ENCODE peak calls at places on chromosome 4, in seven cellular contexts. Y, A, G, Q, D, M and Z are unnamed samples. For H3K4me1, the result is how much of the 10 kb centered on the place peaks cover.

GRCh38 chr4:11966782-11967181 is 538.1 kb upstream of the HS3ST1 start:
- DNase-seq in A (no peak), D (no peak), G (no peak), M (no peak), Q (no peak), Y (no peak), Z (no peak)

GRCh38 chr4:532588-533317 is 33.7 kb downstream of the PIGG start:
- DNase-seq in D (no peak), Q (no peak), A (no peak), Y (no peak), G (no peak), M (no peak), Z (no peak)

GRCh38 chr4:99324978-99325377 is 3.8 kb upstream of the ADH1B start:
- DNase-seq in G (peak), M (peak), Q (no peak), A (no peak), Y (no peak), D (peak), Z (no peak)

GRCh38 chr4:173919196-173919595 is 364.3 kb downstream of the FBXO8 start:
- DNase-seq in A (no peak), G (no peak), Q (no peak), M (no peak), D (no peak), Y (no peak), Z (no peak)

GRCh38 chr4:1080961-1081688 is 32.2 kb downstream of the RNF212 start:
- DNase-seq in M (no peak), Q (no peak), D (no peak), G (no peak), Y (no peak), A (no peak), Z (no peak)

GRCh38 chr4:73828945-73829344 is 7.5 kb upstream of the CXCL6 start:
- DNase-seq in D (no peak), Q (no peak), G (no peak), M (no peak), Y (no peak), A (no peak), Z (no peak)

GRCh38 chr4:168484626-168485025 is 4.3 kb upstream of the DDX60L start:
- DNase-seq in M (no peak), Y (no peak), Q (no peak), D (no peak), A (no peak), G (no peak), Z (no peak)

GRCh38 chr4:40731792-40732245 is 17.9 kb upstream of the NSUN7 start:
- DNase-seq in A (no peak), Y (no peak), M (peak), G (peak), D (peak), Q (no peak), Z (peak)

GRCh38 chr4:149296503-149296902 is 519.1 kb downstream of the IQCM start:
- DNase-seq in G (no peak), Y (no peak), Q (no peak), M (no peak), A (no peak), D (no peak), Z (no peak)

GRCh38 chr4:78779280-78779679 is 3.1 kb downstream of the BMP2K start:
- DNase-seq in A (no peak), G (no peak), Q (no peak), Y (no peak), M (no peak), D (no peak), Z (no peak)

GRCh38 chr4:158331863-158332262 is 121.6 kb downstream of the TMEM144 start:
- DNase-seq in M (no peak), Y (no peak), D (no peak), Q (no peak), A (no peak), G (no peak), Z (no peak)

GRCh38 chr4:154088741-154089140 is 299.9 kb upstream of the SFRP2 start:
- DNase-seq in A (no peak), M (no peak), Y (no peak), G (no peak), Q (no peak), D (no peak), Z (no peak)

GRCh38 chr4:160319221-160319867 is 1216.5 kb downstream of the RAPGEF2 start:
- DNase-seq in M (no peak), D (no peak), A (no peak), G (no peak), Q (no peak), Y (no peak), Z (no peak)

GRCh38 chr4:134936014-134936413 is 734.4 kb upstream of the PABPC4L start:
- DNase-seq in A (no peak), G (no peak), Q (no peak), D (no peak), M (no peak), Y (peak), Z (no peak)

GRCh38 chr4:164894725-164895124 is 17.7 kb downstream of the APELA start:
- DNase-seq in Q (no peak), G (no peak), D (no peak), Y (no peak), A (no peak), M (no peak), Z (no peak)

GRCh38 chr4:82429728-82430192 is 502 bp downstream of the HNRNPDL start:
- DNase-seq in M (no peak), A (no peak), G (peak), D (no peak), Y (peak), Q (peak), Z (no peak)

GRCh38 chr4:61520688-61521160 is 320.6 kb downstream of the ADGRL3 start:
- DNase-seq in M (no peak), Y (no peak), D (no peak), G (peak), A (no peak), Q (no peak), Z (no peak)

GRCh38 chr4:52665592-52665991 is 6.5 kb upstream of the USP46 start:
- DNase-seq in Q (no peak), M (no peak), Y (no peak), A (no peak), D (no peak), G (no peak), Z (no peak)

GRCh38 chr4:338759-339097 is 1.1 kb downstream of the ZNF141 start:
- DNase-seq in A (no peak), Q (no peak), M (no peak), D (no peak), G (no peak), Y (peak), Z (no peak)

GRCh38 chr4:185672151-185672550 is 136.8 kb upstream of the PDLIM3 start:
- DNase-seq in G (no peak), A (no peak), D (no peak), Y (no peak), Q (no peak), M (no peak), Z (no peak)

GRCh38 chr4:170651786-170652185 is 562.0 kb upstream of the AADAT start:
- DNase-seq in A (no peak), M (no peak), G (no peak), Q (no peak), D (no peak), Y (no peak), Z (no peak)

GRCh38 chr4:84472154-84472553 is 26.9 kb downstream of the NKX6-1 start:
- DNase-seq in Y (no peak), G (no peak), Q (no peak), M (no peak), A (no peak), D (no peak), Z (no peak)

GRCh38 chr4:70452946-70453345 is 19.1 kb upstream of the MUC7 start:
- DNase-seq in Q (no peak), A (no peak), Y (no peak), G (no peak), M (no peak), D (no peak), Z (no peak)

GRCh38 chr4:1211951-1212545 is 36.9 kb downstream of the CTBP1 start:
- DNase-seq in A (no peak), M (no peak), D (no peak), Q (no peak), G (no peak), Y (no peak), Z (peak)

DNA sequence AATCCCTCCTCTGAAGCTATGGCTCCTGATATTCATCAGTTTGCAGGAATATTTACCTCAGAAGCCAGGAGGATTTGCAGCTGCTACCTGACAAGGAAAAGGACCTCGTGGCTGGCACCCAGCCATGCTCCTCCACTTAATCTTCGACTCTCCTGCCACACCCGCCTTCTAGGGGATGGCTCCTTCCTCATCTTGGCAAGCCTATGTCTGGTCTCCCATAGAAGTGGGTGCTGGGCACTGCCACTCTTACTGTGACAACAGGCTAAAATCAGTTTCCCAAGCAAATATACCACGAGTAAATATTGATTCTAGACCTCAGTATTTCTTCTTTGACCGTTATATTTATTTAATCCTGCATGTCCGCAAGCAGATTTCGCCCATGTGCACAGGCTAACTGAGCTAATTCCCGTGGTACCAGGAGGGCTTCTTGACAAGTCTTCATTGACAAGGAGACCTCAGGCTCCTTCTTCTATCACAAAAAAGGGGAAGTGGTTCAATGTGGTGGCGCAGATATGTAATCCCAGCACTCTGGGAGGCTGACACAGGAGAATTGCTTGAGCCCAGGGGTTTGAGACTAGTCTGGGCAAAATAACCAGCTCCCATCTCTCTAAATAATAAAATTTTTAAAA is 52.6 kb upstream of the DCTD start:
- DNase-seq in G (no peak), M (no peak), A (no peak), Y (no peak), D (no peak), Q (no peak), Z (no peak)
- H3K4me3 ChIP-seq in G (no peak), M (no peak), A (no peak), Y (no peak), D (no peak), Q (no peak), Z (no peak)

DNA sequence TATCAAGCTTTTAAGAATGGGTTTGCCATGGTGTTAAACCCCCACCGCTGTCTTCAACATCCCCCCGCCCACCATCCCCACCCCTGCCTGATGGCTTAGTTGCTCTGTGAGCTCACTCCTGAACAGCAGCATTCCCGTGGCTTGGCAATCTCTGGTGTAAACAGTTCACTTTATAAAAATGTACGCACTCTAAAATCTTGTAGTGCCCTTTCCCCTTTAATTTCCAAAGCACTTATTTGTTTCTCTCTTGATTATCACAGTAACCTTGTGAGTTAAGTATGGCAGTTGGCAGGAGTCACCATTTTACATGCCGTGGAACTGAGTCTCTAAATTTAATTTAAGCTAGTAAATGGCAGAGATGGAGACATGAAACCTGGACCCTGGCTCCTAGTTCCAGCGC is 123.0 kb downstream of the AFF1 start:
- DNase-seq in M (no peak), Q (no peak), D (no peak), Y (no peak), G (peak), A (no peak), Z (no peak)
- H3K4me1 ChIP-seq in M (half or more), Q (under half), D (half or more), Y (half or more), G (under half), A (under half), Z (half or more)

GRCh38 chr4:143358923-143359694 is 22.4 kb downstream of the GAB1 start:
- DNase-seq in Y (no peak), G (peak), Q (no peak), D (peak), A (no peak), M (peak), Z (peak)
- H3K4me3 ChIP-seq in Y (no peak), G (no peak), Q (peak), D (peak), A (no peak), M (no peak), Z (peak)

DNA sequence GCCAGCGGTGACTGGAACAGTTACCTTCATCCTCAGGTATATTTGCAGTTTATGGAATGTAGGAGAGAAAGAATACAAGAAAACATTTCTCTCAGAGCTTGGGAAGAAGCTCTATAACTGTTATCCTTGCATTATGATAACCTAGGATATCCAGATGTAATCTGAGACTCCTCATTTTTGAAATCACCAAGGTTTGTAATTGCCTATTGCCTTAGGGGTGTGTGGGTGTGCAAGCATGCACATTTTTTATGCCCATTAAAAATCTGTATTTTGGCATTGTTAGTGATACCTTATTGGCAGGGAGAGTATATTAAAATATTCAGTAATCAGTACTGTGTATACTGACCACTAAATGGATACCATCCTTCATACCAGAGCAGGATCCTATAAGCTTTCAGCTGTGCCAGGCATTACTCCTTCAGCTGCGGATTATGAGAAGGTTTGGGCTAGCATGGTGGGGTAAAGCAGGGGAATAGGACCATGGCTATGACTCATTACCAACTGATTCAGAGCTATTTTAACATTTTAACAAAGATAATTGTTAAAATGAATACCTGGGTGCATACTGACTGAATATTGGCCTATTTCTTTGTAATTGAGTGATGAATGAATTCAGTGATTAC is 8.4 kb downstream of the SEC24B start:
- DNase-seq in G (no peak), D (no peak), Q (no peak), M (no peak), A (no peak), Y (no peak), Z (no peak)
- H3K4me1 ChIP-seq in G (under half), D (under half), Q (under half), M (half or more), A (under half), Y (under half), Z (half or more)

GRCh38 chr4:54367059-54367458 is 138.0 kb downstream of the PDGFRA start:
- DNase-seq in G (no peak), M (no peak), D (no peak), Y (no peak), Q (no peak), A (no peak), Z (no peak)
- H3K4me3 ChIP-seq in G (no peak), M (no peak), D (no peak), Y (no peak), Q (no peak), A (no peak), Z (no peak)